ENCODE peak calls at places on chromosomes 13 and 19, in four cellular contexts. N, L, E and Y are unnamed samples.

GRCh38 chr19:18021121-18021755 is 13.3 kb downstream of the ARRDC2 start:
- DNase-seq in N (peak; percentile 86), L (peak; percentile 87), E (peak; percentile 89), Y (peak; percentile 97)

GRCh38 chr13:110346661-110347067 is 39.6 kb downstream of the COL4A2 start:
- DNase-seq in N (peak; percentile 54), L (peak; percentile 91), E (no peak), Y (no peak)

GRCh38 chr13:69935043-69935442 is 172.6 kb upstream of the ATXN8OS start:
- DNase-seq in N (no peak), L (no peak), E (no peak), Y (no peak)

GRCh38 chr19:35048911-35049411 is 7.4 kb downstream of the HPN start:
- DNase-seq in N (peak; percentile 84), L (no peak), E (peak; percentile 69), Y (peak; percentile 93)

GRCh38 chr19:54162241-54162805 is 2.8 kb upstream of the LENG1 start:
- DNase-seq in N (peak; percentile 95), L (peak; percentile 94), E (peak; percentile 82), Y (peak; percentile 90)

GRCh38 chr19:55027472-55028337 is 10.4 kb downstream of the GP6 start:
- DNase-seq in N (peak; percentile 72), L (no peak), E (no peak), Y (no peak)

GRCh38 chr13:20188649-20189553 is 3.8 kb downstream of the GJB2 start:
- DNase-seq in N (no peak), L (peak; percentile 39), E (no peak), Y (no peak)

GRCh38 chr19:31448221-31448657 is 99.0 kb upstream of the TSHZ3 start:
- DNase-seq in N (no peak), L (peak; percentile 36), E (peak; percentile 70), Y (peak; percentile 72)

GRCh38 chr13:43240278-43240677 is 216.9 kb downstream of the DNAJC15 start:
- DNase-seq in N (no peak), L (no peak), E (no peak), Y (no peak)

GRCh38 chr19:16801599-16801998 is 27.6 kb upstream of the SIN3B start:
- DNase-seq in N (no peak), L (no peak), E (no peak), Y (no peak)

GRCh38 chr19:6479836-6480398 is 1.7 kb downstream of the DENND1C start:
- DNase-seq in N (no peak), L (no peak), E (no peak), Y (no peak)

GRCh38 chr19:33441277-33441699 is 67.8 kb downstream of the CEBPG start:
- DNase-seq in N (no peak), L (no peak), E (no peak), Y (peak; percentile 38)

GRCh38 chr13:35765941-35766340 is 289.5 kb upstream of the MAB21L1 start:
- DNase-seq in N (no peak), L (no peak), E (no peak), Y (no peak)

GRCh38 chr19:489418-490196 is 6.7 kb upstream of the MADCAM1 start:
- DNase-seq in N (peak; percentile 83), L (no peak), E (no peak), Y (peak; percentile 58)

GRCh38 chr19:14006766-14007562 is 844 bp upstream of the RFX1 start:
- DNase-seq in N (peak; percentile 96), L (no peak), E (peak; percentile 90), Y (peak; percentile 95)

GRCh38 chr19:50906217-50906616 is 5.0 kb downstream of the KLK4 start:
- DNase-seq in N (no peak), L (peak; percentile 32), E (no peak), Y (no peak)

GRCh38 chr13:48448963-48449614 is 36.2 kb upstream of the LPAR6 start:
- DNase-seq in N (no peak), L (no peak), E (no peak), Y (no peak)

GRCh38 chr13:102993348-102993747 is 72.9 kb downstream of the SLC10A2 start:
- DNase-seq in N (no peak), L (no peak), E (no peak), Y (no peak)

GRCh38 chr19:43983912-43984686 is at the start of gene ZNF155:
- DNase-seq in N (peak; percentile 5), L (peak; percentile 93), E (peak; percentile 93), Y (peak; percentile 89)
- H3K27ac ChIP-seq in N (peak within 1 kb of the TSS; percentile 50), L (no peak within 1 kb of the TSS), E (peak within 1 kb of the TSS; percentile 72), Y (peak within 1 kb of the TSS; percentile 62)

DNA sequence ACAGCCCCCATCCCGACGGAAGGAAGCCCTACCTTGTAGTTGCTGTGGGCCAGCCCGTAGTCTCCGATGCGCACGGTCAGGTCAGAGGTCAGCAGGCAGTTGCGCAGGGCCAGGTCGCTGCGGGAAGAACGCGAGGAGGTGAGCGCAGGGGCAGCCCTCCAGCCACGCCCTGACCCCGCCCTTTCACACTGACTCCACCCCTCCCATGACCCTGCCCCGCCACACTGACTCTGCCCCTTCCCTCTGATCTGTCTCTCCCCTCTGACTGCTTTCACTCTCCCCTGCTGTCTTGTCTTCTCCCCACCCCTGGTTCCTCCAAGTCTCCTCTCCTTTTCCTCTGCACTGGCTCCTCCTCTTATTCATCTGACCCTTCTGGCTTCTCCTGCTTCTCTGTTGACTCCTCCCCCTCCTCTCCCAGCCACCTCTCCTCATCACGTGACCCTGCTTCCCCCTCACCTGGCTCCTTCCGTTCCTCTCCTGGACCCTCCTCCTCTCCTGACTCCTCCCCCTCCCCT is 10.1 kb downstream of the LMTK3 start:
- DNase-seq in N (peak; percentile 86), L (peak; percentile 77), E (no peak), Y (no peak)
- H3K27ac ChIP-seq in N (no peak overlapping the region), L (peak overlapping the region; percentile 17), E (no peak overlapping the region), Y (no peak overlapping the region)

DNA sequence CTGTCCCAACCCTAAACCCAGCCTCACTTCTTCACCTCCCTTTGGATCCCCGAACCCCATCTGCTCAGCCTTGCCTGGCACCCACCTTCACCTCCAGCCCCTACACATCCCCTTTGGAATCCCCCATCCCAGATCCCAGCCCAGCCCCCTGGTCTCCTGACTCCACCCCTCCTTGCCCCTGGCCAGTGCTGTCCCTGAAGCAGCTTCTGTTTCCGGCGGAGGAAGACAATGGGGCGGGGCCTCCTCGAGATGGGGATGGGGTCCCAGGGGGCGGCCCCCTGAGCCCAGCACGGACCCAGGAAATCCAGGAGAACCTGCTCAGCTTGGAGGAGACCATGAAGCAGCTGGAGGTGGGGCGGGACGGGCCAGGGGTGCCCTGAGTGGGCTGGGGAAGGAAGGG is 22.0 kb downstream of the ERFL start:
- DNase-seq in N (no peak), L (no peak), E (no peak), Y (no peak)
- H3K27ac ChIP-seq in N (no peak overlapping the region), L (no peak overlapping the region), E (no peak overlapping the region), Y (no peak overlapping the region)

GRCh38 chr13:80296638-80297037 is 44.3 kb downstream of the SPRY2 start:
- DNase-seq in N (no peak), L (no peak), E (no peak), Y (no peak)
- H3K27ac ChIP-seq in N (no peak overlapping the region), L (no peak overlapping the region), E (no peak overlapping the region), Y (no peak overlapping the region)

GRCh38 chr19:1651548-1652394 is 644 bp downstream of the TCF3 start:
- DNase-seq in N (peak; percentile 93), L (peak; percentile 47), E (peak; percentile 50), Y (peak; percentile 68)
- H3K27ac ChIP-seq in N (peak overlapping the region; percentile 60), L (peak overlapping the region; percentile 77), E (peak overlapping the region; percentile 77), Y (peak overlapping the region; percentile 23)

DNA sequence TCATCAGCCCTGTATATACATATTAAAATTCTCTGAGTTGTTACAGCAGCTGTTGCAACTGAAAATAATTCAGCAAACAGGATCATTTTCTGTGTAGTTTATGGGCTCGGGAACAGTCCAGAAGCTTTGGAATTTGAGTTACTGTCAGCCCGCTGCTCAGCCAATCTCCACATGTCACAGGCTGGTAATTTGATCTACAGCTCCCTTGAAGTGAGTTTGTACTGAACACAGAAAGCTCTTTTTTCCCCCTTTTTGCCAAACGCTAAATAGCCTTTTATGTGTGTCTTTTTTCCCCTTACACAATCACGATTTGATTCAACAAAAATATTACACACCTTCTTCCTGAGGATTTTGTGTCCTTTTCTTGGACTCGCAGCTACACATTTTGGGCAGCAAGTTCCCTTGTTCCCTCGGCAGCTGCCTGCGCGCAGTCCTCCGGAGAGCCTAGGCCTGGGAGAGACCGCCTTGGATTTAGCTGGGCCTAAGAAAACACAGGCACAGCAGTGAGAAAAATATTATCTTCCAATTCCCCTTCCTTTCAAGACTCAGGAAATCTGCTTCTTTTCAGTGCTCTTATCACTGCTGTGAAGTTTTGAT is 371.4 kb downstream of the KCNRG start:
- DNase-seq in N (peak; percentile 34), L (no peak), E (no peak), Y (peak; percentile 59)
- H3K27ac ChIP-seq in N (peak overlapping the region; percentile 49), L (no peak overlapping the region), E (peak overlapping the region; percentile 58), Y (peak overlapping the region; percentile 96)

GRCh38 chr19:1883784-1884183 is 1.5 kb downstream of the ABHD17A start:
- DNase-seq in N (no peak), L (no peak), E (no peak), Y (no peak)

GRCh38 chr19:1882089-1882785 is 3.1 kb downstream of the ABHD17A start:
- DNase-seq in N (peak; percentile 79), L (no peak), E (no peak), Y (no peak)

GRCh38 chr19:1884291-1884718 is 991 bp downstream of the ABHD17A start:
- DNase-seq in N (no peak), L (peak; percentile 57), E (no peak), Y (no peak)

GRCh38 chr19:1882786-1883692 is 2.3 kb downstream of the ABHD17A start:
- DNase-seq in N (no peak), L (no peak), E (no peak), Y (no peak)

DNA sequence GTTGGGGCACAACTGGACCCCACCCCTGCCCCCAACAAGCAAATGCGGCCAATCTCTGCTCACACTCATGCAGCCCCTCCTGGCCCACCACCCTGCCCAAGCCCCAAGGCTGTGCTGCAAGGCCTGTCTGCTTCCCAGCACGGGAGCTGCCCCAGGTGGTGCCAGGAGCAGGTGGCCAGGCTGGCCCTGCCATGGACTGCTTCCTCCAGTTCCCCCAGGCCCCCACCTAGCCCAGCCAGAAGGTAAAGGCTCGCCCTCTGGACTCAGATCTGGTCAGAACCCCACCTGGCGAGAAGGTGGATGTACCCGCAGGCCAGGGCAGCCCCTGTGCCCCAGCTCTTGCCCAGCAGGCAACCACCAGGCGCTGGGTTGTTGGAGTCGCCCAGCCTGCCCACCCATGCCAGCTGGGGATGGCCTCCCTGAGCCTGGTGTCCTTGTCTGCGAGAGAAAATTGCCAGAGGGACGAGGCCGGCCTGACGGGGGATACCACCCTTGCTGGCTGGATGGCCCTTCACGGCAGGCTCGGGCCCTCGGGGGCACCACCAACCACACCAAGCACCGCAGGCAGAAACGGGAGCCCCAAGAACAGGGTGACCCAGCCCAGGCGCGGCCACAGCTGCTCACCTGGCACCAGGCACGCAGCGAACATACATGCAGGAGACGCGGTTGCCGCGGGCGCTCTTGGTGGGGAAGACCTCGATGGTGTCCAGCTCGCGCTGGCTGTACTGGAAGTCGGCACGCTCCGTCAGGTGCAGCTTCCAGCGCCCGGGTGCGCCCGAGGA is 4.5 kb downstream of the ABHD17A start:
- DNase-seq in N (peak; percentile 86), L (no peak), E (no peak), Y (no peak)
- H3K27ac ChIP-seq in N (peak overlapping the region; percentile 59), L (no peak overlapping the region), E (peak overlapping the region; percentile 92), Y (peak overlapping the region; percentile 23)

GRCh38 chr19:8475005-8475404 is 27.4 kb downstream of the PRAM1 start:
- DNase-seq in N (no peak), L (no peak), E (no peak), Y (no peak)

GRCh38 chr19:8476524-8476923 is 25.9 kb downstream of the PRAM1 start:
- DNase-seq in N (no peak), L (no peak), E (no peak), Y (no peak)

GRCh38 chr19:8478605-8479004 is 23.8 kb downstream of the PRAM1 start:
- DNase-seq in N (no peak), L (no peak), E (no peak), Y (no peak)

GRCh38 chr19:8477889-8478288 is 24.6 kb downstream of the PRAM1 start:
- DNase-seq in N (no peak), L (no peak), E (no peak), Y (no peak)

GRCh38 chr19:8473652-8474476 is 28.6 kb downstream of the PRAM1 start:
- DNase-seq in N (no peak), L (no peak), E (no peak), Y (no peak)
- H3K27ac ChIP-seq in N (no peak overlapping the region), L (no peak overlapping the region), E (no peak overlapping the region), Y (no peak overlapping the region)